ENCODE peak calls at places on chromosomes 13 and 19, in nine cellular contexts. N, I, P, K, X, B, T, F and V are unnamed samples.

GRCh38 chr13:70483599-70484276 is 375.5 kb upstream of the KLHL1 start:
- DNase-seq in I (no peak), K (no peak), N (no peak), X (no peak), P (no peak), B (no peak), F (no peak), T (no peak), V (no peak)

GRCh38 chr13:109764474-109765292 is 21.7 kb downstream of the IRS2 start:
- DNase-seq in P (no peak), F (no peak), X (peak; percentile 47), N (no peak), I (no peak), K (no peak), B (no peak), T (peak; percentile 46), V (no peak)

GRCh38 chr19:49833594-49833993 is 15.5 kb downstream of the MED25 start:
- DNase-seq in K (no peak), F (no peak), N (no peak), P (no peak), B (no peak), X (no peak), I (no peak), T (no peak), V (no peak)

GRCh38 chr19:1811472-1811894 is 593 bp downstream of the ATP8B3 start:
- DNase-seq in P (peak; percentile 93), K (peak; percentile 81), I (peak; percentile 56), N (peak; percentile 85), X (peak; percentile 61), T (peak; percentile 86), F (peak; percentile 29), B (peak; percentile 86), V (peak; percentile 48)

GRCh38 chr13:110326263-110326904 is 19.3 kb downstream of the COL4A2 start:
- DNase-seq in N (no peak), X (peak; percentile 40), I (peak; percentile 56), K (no peak), P (no peak), T (peak; percentile 38), B (no peak), F (no peak), V (no peak)

GRCh38 chr13:93959796-93960533 is 519.5 kb downstream of the DCT start:
- DNase-seq in I (no peak), P (no peak), F (no peak), B (no peak), N (no peak), K (no peak), X (peak; percentile 68), T (peak; percentile 31), V (no peak)

GRCh38 chr19:1883784-1884183 is 1.5 kb downstream of the ABHD17A start:
- DNase-seq in P (peak; percentile 37), K (no peak), I (no peak), X (no peak), B (no peak), F (no peak), T (no peak), N (no peak), V (peak; percentile 62)

GRCh38 chr13:110246530-110246929 is 60.4 kb downstream of the COL4A1 start:
- DNase-seq in B (no peak), P (no peak), X (no peak), N (no peak), I (no peak), T (no peak), K (no peak), F (no peak), V (no peak)

GRCh38 chr13:33392794-33393371 is 107.3 kb upstream of the STARD13 start:
- DNase-seq in P (peak; percentile 42), K (no peak), I (no peak), F (no peak), X (no peak), N (no peak), T (no peak), B (no peak), V (no peak)

GRCh38 chr13:49441846-49442245 is 2.0 kb downstream of the CAB39L start:
- DNase-seq in F (no peak), P (no peak), X (peak; percentile 89), T (no peak), K (no peak), I (no peak), B (no peak), N (no peak), V (no peak)

GRCh38 chr19:31290926-31291590 is 58.2 kb downstream of the TSHZ3 start:
- DNase-seq in B (peak; percentile 29), P (no peak), N (no peak), T (no peak), X (peak; percentile 29), F (no peak), K (no peak), I (no peak), V (no peak)

GRCh38 chr13:107715496-107715895 is 499.8 kb downstream of the LIG4 start:
- DNase-seq in K (no peak), X (no peak), I (no peak), T (no peak), N (no peak), P (no peak), F (no peak), B (no peak), V (no peak)

GRCh38 chr13:27592865-27593264 is 27.5 kb downstream of the LNX2 start:
- DNase-seq in P (no peak), T (no peak), N (no peak), F (no peak), B (no peak), X (no peak), I (no peak), K (no peak), V (no peak)
- H3K4me3 ChIP-seq in P (no peak overlapping the region), T (no peak overlapping the region), N (no peak overlapping the region), F (no peak overlapping the region), B (no peak overlapping the region), X (no peak overlapping the region), I (no peak overlapping the region), K (no peak overlapping the region), V (no peak overlapping the region)

GRCh38 chr19:5971714-5972354 is 6.1 kb downstream of the RANBP3 start:
- DNase-seq in X (no peak), F (no peak), N (no peak), I (no peak), B (no peak), T (no peak), P (no peak), K (no peak), V (no peak)

GRCh38 chr19:5974721-5975387 is 3.1 kb downstream of the RANBP3 start:
- DNase-seq in N (no peak), B (peak; percentile 57), X (no peak), I (no peak), F (no peak), T (peak; percentile 39), P (peak; percentile 77), K (no peak), V (no peak)

GRCh38 chr19:5973867-5974635 is 3.9 kb downstream of the RANBP3 start:
- DNase-seq in N (no peak), F (no peak), K (no peak), P (no peak), X (no peak), T (peak; percentile 43), B (peak; percentile 61), I (no peak), V (no peak)

GRCh38 chr19:5972355-5972731 is 5.6 kb downstream of the RANBP3 start:
- DNase-seq in F (no peak), N (no peak), I (no peak), K (no peak), T (no peak), P (no peak), B (no peak), X (no peak), V (no peak)

GRCh38 chr19:5973376-5973775 is 4.6 kb downstream of the RANBP3 start:
- DNase-seq in X (no peak), P (no peak), K (no peak), F (no peak), B (no peak), N (no peak), T (no peak), I (no peak), V (no peak)
- H3K4me1 ChIP-seq in X (peaks cover 23% of the 10 kb centered on the region), P (peaks cover 14% of the 10 kb centered on the region), K (peaks cover 9% of the 10 kb centered on the region), F (peaks cover 32% of the 10 kb centered on the region), B (peaks cover 72% of the 10 kb centered on the region), N (peaks cover 44% of the 10 kb centered on the region), T (peaks cover 14% of the 10 kb centered on the region), I (peaks cover 77% of the 10 kb centered on the region), V (peaks cover 65% of the 10 kb centered on the region)

DNA sequence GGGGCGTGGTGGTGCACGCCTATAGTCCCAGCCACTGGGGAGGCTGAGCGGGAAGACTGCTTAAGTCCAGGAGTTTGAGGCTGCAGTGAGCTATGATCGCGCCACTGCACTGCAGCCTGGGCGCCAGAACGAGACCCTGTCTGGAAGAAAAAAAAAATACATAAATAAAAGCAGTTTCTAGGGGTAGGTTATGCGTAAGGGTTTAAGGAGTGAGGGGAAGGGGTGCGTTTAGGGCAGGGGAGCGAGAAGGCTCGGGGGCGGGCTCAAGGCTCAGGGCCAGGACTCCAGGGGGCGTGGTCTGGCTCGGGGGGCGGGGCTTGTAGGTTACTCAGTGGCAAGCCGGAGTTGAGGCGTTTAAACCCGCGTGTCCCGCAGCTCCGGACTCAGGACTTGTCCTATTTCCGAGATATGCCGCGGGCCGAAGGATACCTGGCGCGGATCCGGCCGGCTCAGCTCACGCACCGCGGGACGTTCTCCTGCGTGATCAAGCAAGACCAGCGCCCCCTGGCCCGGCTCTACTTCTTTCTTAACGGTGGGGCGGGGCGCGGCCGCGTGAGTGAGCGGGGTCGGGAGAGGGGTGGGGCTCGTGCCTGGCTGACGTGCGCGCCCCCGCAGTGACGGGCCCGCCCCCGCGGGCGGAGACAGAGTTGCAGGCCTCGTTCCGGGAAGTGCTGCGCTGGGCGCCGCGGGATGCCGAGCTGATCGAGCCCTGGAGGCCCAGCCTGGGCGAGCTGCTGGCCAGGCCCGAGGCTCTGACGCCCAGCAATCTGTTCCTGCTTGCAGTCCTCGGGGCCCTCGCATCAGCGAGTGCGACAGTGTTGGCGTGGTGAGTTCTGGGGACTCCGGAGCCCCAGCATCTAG is 10.8 kb downstream of the SPACA6 start:
- DNase-seq in N (peak; percentile 98), I (peak; percentile 98), P (peak; percentile 90), K (peak; percentile 94), T (peak; percentile 97), X (peak; percentile 92), B (peak; percentile 99), F (peak; percentile 99), V (peak; percentile 95)
- H3K4me3 ChIP-seq in N (peak overlapping the region; percentile 54), I (peak overlapping the region; percentile 42), P (peak overlapping the region; percentile 76), K (peak overlapping the region; percentile 54), T (peak overlapping the region; percentile 85), X (peak overlapping the region; percentile 83), B (peak overlapping the region; percentile 56), F (peak overlapping the region; percentile 56), V (peak overlapping the region; percentile 89)

DNA sequence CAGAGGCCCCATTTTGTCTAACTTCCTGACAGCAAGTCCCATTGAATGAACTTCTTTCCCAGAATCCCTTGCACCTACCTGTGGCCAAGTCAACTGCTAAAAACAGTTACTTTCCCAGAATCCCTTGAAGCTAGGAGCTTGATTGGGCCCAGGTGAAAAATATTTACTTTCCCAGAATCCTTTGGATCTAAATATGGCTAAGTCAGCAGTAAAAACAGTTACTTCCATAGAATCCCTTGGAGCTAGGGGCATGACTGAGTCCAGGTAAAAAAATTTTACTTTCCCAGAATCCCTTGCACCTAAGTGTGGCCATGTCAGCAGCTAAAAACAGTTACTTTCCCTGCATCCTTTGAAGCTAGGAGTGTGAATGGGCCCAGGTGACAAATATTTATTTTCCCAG is 13.2 kb upstream of the MEIS3 start:
- DNase-seq in P (no peak), N (no peak), T (no peak), B (no peak), F (no peak), X (no peak), I (no peak), K (no peak), V (no peak)
- H3K4me1 ChIP-seq in P (peaks cover 6% of the 10 kb centered on the region), N (peaks cover 16% of the 10 kb centered on the region), T (peaks cover 5% of the 10 kb centered on the region), B (peaks cover 31% of the 10 kb centered on the region), F (peaks cover 8% of the 10 kb centered on the region), X (peaks cover 11% of the 10 kb centered on the region), I (peaks cover 20% of the 10 kb centered on the region), K (peaks cover 18% of the 10 kb centered on the region), V (peaks cover 33% of the 10 kb centered on the region)

GRCh38 chr13:113638806-113639205 is 19.2 kb downstream of the ATP4B start:
- DNase-seq in I (peak; percentile 9), K (no peak), F (no peak), T (no peak), X (no peak), P (no peak), N (no peak), B (no peak), V (no peak)
- H3K4me3 ChIP-seq in I (no peak overlapping the region), K (no peak overlapping the region), F (no peak overlapping the region), T (no peak overlapping the region), X (no peak overlapping the region), P (no peak overlapping the region), N (no peak overlapping the region), B (no peak overlapping the region), V (no peak overlapping the region)